ENCODE peak calls at places on chromosomes 7 and 10, in four cellular contexts. W is NCI-H748 treated with DMSO at 0.1 percent for 48 hours, M is fibroblast of mammary gland, U is T-helper 9 cell. Z is an unnamed sample.

GRCh38 chr7:5426226-5426475 is 2.5 kb upstream of the TNRC18 start:
- DNase-seq in W (no peak), M (peak; percentile 74), U (no peak), Z (no peak)

GRCh38 chr10:71750124-71750841 is 23.0 kb downstream of the VSIR start:
- DNase-seq in W (no peak), M (no peak), U (no peak), Z (no peak)

GRCh38 chr7:24213311-24213710 is 70.7 kb upstream of the NPY start:
- DNase-seq in W (no peak), M (no peak), U (no peak), Z (no peak)

GRCh38 chr7:37806152-37806551 is 42.2 kb upstream of the NME8 start:
- DNase-seq in W (no peak), M (no peak), U (no peak), Z (no peak)

GRCh38 chr7:22482476-22482875 is 17.5 kb downstream of the STEAP1B start:
- DNase-seq in W (no peak), M (no peak), U (no peak), Z (no peak)

GRCh38 chr7:22001345-22002004 is 55.8 kb upstream of the CDCA7L start:
- DNase-seq in W (peak; percentile 69), M (peak; percentile 75), U (no peak), Z (peak; percentile 54)

GRCh38 chr7:30281791-30282190 is 2.6 kb upstream of the ZNRF2 start:
- DNase-seq in W (no peak), M (no peak), U (no peak), Z (no peak)

GRCh38 chr10:76881477-76882220 is 756.0 kb downstream of the KCNMA1 start:
- DNase-seq in W (no peak), M (peak; percentile 78), U (no peak), Z (no peak)

GRCh38 chr10:59072038-59072437 is 104.4 kb upstream of the PHYHIPL start:
- DNase-seq in W (no peak), M (no peak), U (no peak), Z (no peak)

GRCh38 chr10:7445474-7446135 is 34.8 kb upstream of the SFMBT2 start:
- DNase-seq in W (no peak), M (no peak), U (no peak), Z (no peak)

GRCh38 chr7:209416-209815 is 17.0 kb downstream of the FAM20C start:
- DNase-seq in W (no peak), M (no peak), U (no peak), Z (no peak)

GRCh38 chr10:111126981-111127848 is 50.4 kb downstream of the ADRA2A start:
- DNase-seq in W (no peak), M (no peak), U (no peak), Z (no peak)

GRCh38 chr10:3948843-3949242 is 163.8 kb upstream of the KLF6 start:
- DNase-seq in W (peak; percentile 71), M (peak; percentile 70), U (peak; percentile 63), Z (peak; percentile 9)

GRCh38 chr10:102661614-102662133 is 17.4 kb downstream of the TRIM8 start:
- DNase-seq in W (no peak), M (no peak), U (no peak), Z (no peak)

GRCh38 chr7:29854257-29854938 is 48.1 kb downstream of the WIPF3 start:
- DNase-seq in W (no peak), M (peak; percentile 47), U (no peak), Z (peak; percentile 30)

GRCh38 chr7:139479620-139480019 is 3.9 kb downstream of the KLRG2 start:
- DNase-seq in W (no peak), M (no peak), U (no peak), Z (no peak)

GRCh38 chr7:38369816-38370493 is 96.5 kb upstream of the TARP start:
- DNase-seq in W (peak; percentile 23), M (peak; percentile 86), U (peak; percentile 77), Z (peak; percentile 96)

GRCh38 chr10:22356324-22356873 is 11.1 kb downstream of the SPAG6 start:
- DNase-seq in W (no peak), M (no peak), U (no peak), Z (no peak)

GRCh38 chr10:48365668-48366067 is 59.2 kb downstream of the MAPK8 start:
- DNase-seq in W (no peak), M (peak; percentile 37), U (no peak), Z (no peak)

GRCh38 chr10:95613330-95613729 is 43.2 kb downstream of the ALDH18A1 start:
- DNase-seq in W (no peak), M (no peak), U (no peak), Z (no peak)

GRCh38 chr7:43650457-43651052 is 67.6 kb downstream of the STK17A start:
- DNase-seq in W (no peak), M (peak; percentile 69), U (no peak), Z (no peak)

GRCh38 chr10:103759100-103759781 is 96.1 kb downstream of the SH3PXD2A start:
- DNase-seq in W (no peak), M (peak; percentile 81), U (no peak), Z (peak; percentile 78)

GRCh38 chr7:118496138-118496644 is 271.7 kb downstream of the ANKRD7 start:
- DNase-seq in W (no peak), M (no peak), U (no peak), Z (no peak)

GRCh38 chr10:15123749-15124184 is 26.6 kb downstream of the RPP38 start:
- DNase-seq in W (no peak), M (peak; percentile 80), U (no peak), Z (no peak)

GRCh38 chr7:88204525-88205103 is 15.2 kb downstream of the SRI start:
- DNase-seq in W (no peak), M (no peak), U (no peak), Z (no peak)

GRCh38 chr7:155808551-155809331 is 3.5 kb downstream of the SHH start:
- DNase-seq in W (no peak), M (no peak), U (no peak), Z (no peak)

GRCh38 chr7:100655908-100656674 is at the start of gene ACTL6B:
- DNase-seq in W (peak; percentile 69), M (peak; percentile 35), U (peak; percentile 46), Z (peak; percentile 87)

GRCh38 chr10:124632064-124632531 is 112.1 kb downstream of the FAM53B start:
- DNase-seq in W (no peak), M (peak; percentile 28), U (no peak), Z (peak; percentile 52)